ENCODE peak calls at places on chromosomes 4 and X, in four cellular contexts. A, D, E and L are unnamed samples. For H3K27me3, the result is how much of the 10 kb centered on the place peaks cover.

GRCh38 chr4:82376109-82376508 is 2.3 kb upstream of the HNRNPD start:
- DNase-seq in A (no peak), D (no peak), E (no peak), L (no peak)

GRCh38 chrX:73817381-73818199 is 254.6 kb downstream of the CHIC1 start:
- DNase-seq in A (no peak), D (no peak), E (no peak), L (no peak)

GRCh38 chr4:26074672-26075071 is 160.7 kb downstream of the SMIM20 start:
- DNase-seq in A (no peak), D (peak), E (peak), L (no peak)

GRCh38 chr4:78372282-78372988 is 179.1 kb upstream of the ANXA3 start:
- DNase-seq in A (no peak), D (no peak), E (no peak), L (no peak)

GRCh38 chr4:185112104-185112503 is 31.0 kb upstream of the SLC25A4 start:
- DNase-seq in A (peak), D (no peak), E (no peak), L (peak)

GRCh38 chrX:66163849-66164401 is at the start of gene HEPH:
- DNase-seq in A (no peak), D (no peak), E (no peak), L (no peak)

GRCh38 chrX:73847991-73848390 is 285.0 kb downstream of the CHIC1 start:
- DNase-seq in A (no peak), D (no peak), E (no peak), L (no peak)

GRCh38 chr4:150569384-150569987 is 12.5 kb upstream of the MAB21L2 start:
- DNase-seq in A (no peak), D (no peak), E (no peak), L (no peak)

GRCh38 chrX:9687899-9688298 is 77.7 kb downstream of the GPR143 start:
- DNase-seq in A (no peak), D (no peak), E (no peak), L (no peak)

GRCh38 chrX:85326234-85327059 is 53.0 kb downstream of the POF1B start:
- DNase-seq in A (peak), D (peak), E (peak), L (peak)

GRCh38 chr4:165472943-165473676 is 94.3 kb downstream of the CPE start:
- DNase-seq in A (no peak), D (no peak), E (no peak), L (no peak)

GRCh38 chr4:156255205-156255604 is 301.5 kb upstream of the CTSO start:
- DNase-seq in A (no peak), D (no peak), E (no peak), L (no peak)

GRCh38 chrX:71302461-71303213 is 1.1 kb downstream of the ITGB1BP2 start:
- DNase-seq in A (no peak), D (no peak), E (no peak), L (no peak)

GRCh38 chr4:70948665-70949284 is 44.7 kb upstream of the DCK start:
- DNase-seq in A (no peak), D (no peak), E (no peak), L (no peak)

GRCh38 chr4:3360741-3361140 is 67.9 kb downstream of the RGS12 start:
- DNase-seq in A (no peak), D (no peak), E (no peak), L (no peak)

GRCh38 chrX:153687121-153688039 is at the start of gene SLC6A8:
- DNase-seq in A (peak), D (peak), E (peak), L (peak)

GRCh38 chr4:39664828-39665731 is 26.4 kb upstream of the SMIM14 start:
- DNase-seq in A (no peak), D (no peak), E (no peak), L (no peak)

GRCh38 chrX:107154787-107155620 is 36.4 kb upstream of the RBM41 start:
- DNase-seq in A (no peak), D (no peak), E (no peak), L (no peak)

GRCh38 chr4:84878541-84878940 is 87.9 kb downstream of the WDFY3 start:
- DNase-seq in A (no peak), D (no peak), E (no peak), L (no peak)

GRCh38 chrX:119398587-119398973 is 556 bp upstream of the SLC25A43 start:
- DNase-seq in A (no peak), D (no peak), E (no peak), L (no peak)

GRCh38 chrX:154715825-154716224 is 35.1 kb downstream of the GAB3 start:
- DNase-seq in A (no peak), D (no peak), E (no peak), L (no peak)

GRCh38 chr4:14841801-14842748 is 160.2 kb upstream of the CPEB2 start:
- DNase-seq in A (peak), D (peak), E (peak), L (peak)

GRCh38 chr4:149047368-149047767 is 605.2 kb upstream of the NR3C2 start:
- DNase-seq in A (no peak), D (no peak), E (no peak), L (no peak)

GRCh38 chr4:108991929-108992328 is 229.1 kb upstream of the ETNPPL start:
- DNase-seq in A (no peak), D (no peak), E (no peak), L (no peak)

GRCh38 chrX:25810202-25810601 is 327.9 kb upstream of the MAGEB18 start:
- DNase-seq in A (no peak), D (no peak), E (no peak), L (no peak)

GRCh38 chrX:22396408-22396807 is 123.7 kb downstream of the CBLL2 start:
- DNase-seq in A (no peak), D (no peak), E (no peak), L (no peak)

GRCh38 chr4:122783301-122784215 is 43.1 kb upstream of the FGF2 start:
- DNase-seq in A (peak), D (peak), E (peak), L (peak)

GRCh38 chr4:104728380-104729122 is 233.9 kb upstream of the CXXC4 start:
- DNase-seq in A (no peak), D (no peak), E (no peak), L (no peak)

GRCh38 chrX:700936-701335 is 70.3 kb downstream of the SHOX start:
- DNase-seq in A (no peak), D (no peak), E (no peak), L (no peak)

GRCh38 chr4:109847896-109848442 is at the start of gene LRIT3:
- DNase-seq in A (no peak), D (no peak), E (no peak), L (no peak)

GRCh38 chr4:150308824-150309472 is 230.7 kb downstream of the DCLK2 start:
- DNase-seq in A (no peak), D (no peak), E (no peak), L (no peak)

GRCh38 chrX:150913511-150913910 is 15.0 kb upstream of the CD99L2 start:
- DNase-seq in A (no peak), D (no peak), E (no peak), L (no peak)

GRCh38 chr4:185737489-185738037 is 74.4 kb downstream of the SORBS2 start:
- DNase-seq in A (no peak), D (no peak), E (no peak), L (no peak)

GRCh38 chr4:6746721-6747689 is 31.0 kb downstream of the BLOC1S4 start:
- DNase-seq in A (no peak), D (peak), E (peak), L (no peak)

GRCh38 chr4:159401791-159402380 is 299.0 kb downstream of the RAPGEF2 start:
- DNase-seq in A (no peak), D (no peak), E (no peak), L (no peak)

GRCh38 chr4:161256716-161257115 is 907.1 kb downstream of the FSTL5 start:
- DNase-seq in A (no peak), D (no peak), E (no peak), L (no peak)

GRCh38 chr4:7733801-7734650 is 205.6 kb downstream of the AFAP1 start:
- DNase-seq in A (no peak), D (peak), E (no peak), L (no peak)

GRCh38 chr4:2792711-2793577 is at the start of gene SH3BP2:
- DNase-seq in A (peak), D (peak), E (peak), L (peak)

GRCh38 chrX:40088803-40089540 is 8.8 kb downstream of the BCOR start:
- DNase-seq in A (no peak), D (no peak), E (no peak), L (no peak)

GRCh38 chrX:40090050-40090804 is 7.5 kb downstream of the BCOR start:
- DNase-seq in A (peak), D (peak), E (peak), L (peak)

GRCh38 chrX:40086569-40087335 is 11.0 kb downstream of the BCOR start:
- DNase-seq in A (no peak), D (no peak), E (no peak), L (no peak)

GRCh38 chrX:40087574-40088298 is 10.0 kb downstream of the BCOR start:
- DNase-seq in A (no peak), D (no peak), E (no peak), L (no peak)

DNA sequence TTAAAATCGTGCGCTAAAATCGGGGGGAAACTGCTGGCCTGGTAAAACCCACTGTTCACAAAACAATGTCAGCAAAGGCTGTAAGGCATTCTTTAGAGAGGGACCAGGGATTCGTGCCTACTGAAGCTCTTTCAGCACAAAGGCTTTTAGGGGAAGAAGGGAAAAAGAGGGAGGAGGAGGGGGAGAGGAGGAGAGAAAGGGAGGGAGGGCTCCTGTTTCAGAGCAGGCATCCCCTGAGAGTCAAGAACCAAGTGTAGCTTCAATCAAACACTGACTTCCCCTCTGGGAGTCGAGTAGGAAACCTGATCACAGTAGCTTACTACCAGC is 9.5 kb downstream of the BCOR start:
- DNase-seq in A (no peak), D (no peak), E (no peak), L (no peak)
- H3K27me3 ChIP-seq in A (under half), D (under half), E (under half), L (under half)

DNA sequence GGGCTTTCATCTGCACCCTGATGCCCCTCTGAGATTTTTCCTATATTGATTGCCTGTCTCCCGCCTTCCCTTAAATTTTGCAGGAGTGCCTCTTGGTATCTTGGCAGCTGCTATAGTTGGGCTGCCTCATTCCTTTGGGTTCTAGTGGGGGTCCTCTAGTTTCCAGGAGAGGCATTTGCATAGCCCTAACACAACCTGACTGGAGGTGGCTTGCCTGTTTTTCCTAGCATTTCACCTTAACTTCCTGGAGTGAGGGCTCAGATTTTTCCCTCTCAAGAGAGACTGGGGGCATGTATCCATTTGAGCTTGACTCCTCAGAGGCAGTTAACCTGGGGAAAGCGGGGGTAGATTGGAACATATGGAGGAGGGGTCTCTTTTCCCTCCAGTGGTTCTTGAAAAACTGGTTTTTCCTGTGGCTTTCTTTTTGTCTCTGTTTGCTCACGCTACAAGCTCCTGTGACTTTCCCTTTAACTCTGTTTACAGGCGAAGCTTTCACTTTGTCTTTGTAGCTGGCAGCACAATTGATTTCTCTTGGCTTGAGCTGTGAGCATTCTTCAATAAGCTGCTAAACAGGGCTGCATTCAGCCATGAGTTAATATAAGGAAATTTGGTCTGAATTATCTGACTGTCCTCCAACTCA is 45.9 kb downstream of the UGT2A3 start:
- DNase-seq in A (no peak), D (no peak), E (no peak), L (no peak)
- H3K4me3 ChIP-seq in A (no peak), D (peak), E (no peak), L (peak)

GRCh38 chrX:152403515-152403914 is 47.6 kb downstream of the GABRA3 start:
- DNase-seq in A (no peak), D (no peak), E (no peak), L (no peak)

DNA sequence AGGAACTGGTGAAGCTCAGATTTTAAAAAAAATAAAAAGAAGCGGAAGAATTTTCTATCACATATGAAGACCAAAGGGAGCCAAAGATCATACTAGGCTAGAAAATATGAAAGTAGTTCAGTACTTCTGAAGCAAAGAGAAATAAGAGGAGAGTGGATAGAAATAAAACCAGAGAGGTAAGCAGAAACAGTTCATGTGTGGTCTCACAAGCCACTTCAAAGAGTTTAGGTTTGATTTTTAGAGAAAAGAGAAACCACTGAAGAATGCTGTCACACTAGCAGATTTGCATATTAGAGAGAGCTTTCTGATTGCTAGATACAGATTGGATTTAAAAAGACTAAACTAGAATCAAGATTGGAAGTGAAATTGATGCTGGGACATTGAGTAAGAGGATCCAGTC is 51.7 kb downstream of the GABRA3 start:
- DNase-seq in A (no peak), D (no peak), E (no peak), L (no peak)
- H3K27me3 ChIP-seq in A (under half), D (under half), E (under half), L (under half)

DNA sequence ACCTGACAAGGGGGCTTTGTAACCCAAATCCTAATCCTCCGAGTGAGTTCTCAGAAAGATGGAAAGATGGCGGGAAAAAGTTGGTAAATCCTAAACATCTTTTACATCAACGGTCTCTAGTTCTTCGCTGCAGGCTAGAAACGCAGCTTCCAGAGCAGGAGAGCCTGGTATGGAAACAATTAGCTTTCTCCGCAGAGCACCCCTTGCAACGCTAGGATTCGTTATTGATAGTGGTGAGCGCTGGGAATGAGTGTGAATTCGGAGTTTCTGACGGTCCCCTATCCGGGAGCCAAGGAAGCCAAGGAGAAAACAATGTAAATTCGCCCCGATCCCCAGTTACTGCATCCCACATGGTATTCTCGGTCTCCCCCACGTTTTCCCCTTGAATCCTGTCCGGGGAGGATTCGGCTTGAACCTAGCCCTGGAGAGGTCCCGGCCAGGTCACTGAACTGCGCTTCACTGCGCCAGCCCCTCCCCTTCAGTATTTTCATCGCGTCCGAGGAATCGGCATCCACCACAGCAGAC is 4.7 kb upstream of the NEUROG2 start:
- DNase-seq in A (no peak), D (no peak), E (no peak), L (no peak)
- H3K4me3 ChIP-seq in A (no peak), D (no peak), E (no peak), L (no peak)

DNA sequence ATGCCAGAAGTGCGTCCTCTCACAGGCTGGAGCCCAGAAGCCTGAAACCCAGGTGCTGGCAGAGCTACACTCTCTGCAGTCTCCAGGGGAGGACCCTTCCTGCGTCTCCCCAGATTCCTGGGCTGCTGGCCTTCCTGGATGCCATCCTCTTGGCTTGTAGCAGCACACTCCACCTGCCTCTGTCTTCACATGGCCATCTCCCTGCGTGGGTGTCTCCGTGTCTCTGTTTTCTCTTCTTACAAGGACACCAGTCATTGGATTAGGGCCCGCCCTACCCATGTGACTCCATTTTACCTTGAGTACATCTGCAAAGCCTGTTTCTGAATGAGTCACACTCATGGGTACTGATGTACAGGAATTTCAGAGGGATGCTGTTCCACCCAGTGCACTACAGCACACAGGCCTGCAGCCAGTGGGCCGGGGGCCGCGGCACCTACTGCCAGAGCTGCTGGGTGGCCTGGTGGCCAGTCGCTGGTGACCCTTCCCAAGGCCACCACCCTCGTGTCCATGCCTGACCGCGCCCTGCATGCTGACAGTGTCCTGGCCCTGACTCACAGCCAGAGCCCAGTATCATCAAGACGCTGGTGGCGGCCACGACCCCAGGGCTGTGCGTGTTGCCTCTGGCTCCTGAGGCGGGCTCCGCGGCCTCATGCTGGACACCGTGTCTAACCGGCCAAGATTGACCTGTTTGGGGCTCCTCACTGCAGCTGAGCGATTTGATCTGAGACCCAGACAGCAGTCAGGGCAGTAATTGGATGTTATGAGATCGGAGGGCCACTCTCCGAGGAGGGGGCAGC is 63.6 kb upstream of the NKX1-1 start:
- DNase-seq in A (no peak), D (peak), E (no peak), L (no peak)
- H3K27me3 ChIP-seq in A (under half), D (under half), E (under half), L (under half)

GRCh38 chrX:6941041-6941440 is 206.5 kb upstream of the STS start:
- DNase-seq in A (no peak), D (no peak), E (no peak), L (no peak)
- H3K4me3 ChIP-seq in A (no peak), D (no peak), E (no peak), L (no peak)